ENCODE peak calls at places on chromosomes 6 and 20, in four cellular contexts. M, B, Z and X are unnamed samples.

GRCh38 chr6:46014511-46015118 is 1.0 kb downstream of the CLIC5 start:
- DNase-seq in B (no peak), M (no peak), Z (no peak), X (peak)

GRCh38 chr20:63911171-63911570 is 16.2 kb downstream of the DNAJC5 start:
- DNase-seq in B (no peak), Z (no peak), M (no peak), X (no peak)

GRCh38 chr6:82072771-82073170 is 174.8 kb downstream of the IBTK start:
- DNase-seq in M (no peak), B (no peak), Z (no peak), X (no peak)

GRCh38 chr6:168120390-168121307 is 41.6 kb upstream of the FRMD1 start:
- DNase-seq in M (no peak), Z (no peak), B (no peak), X (no peak)

GRCh38 chr20:57393321-57394086 is 2.3 kb downstream of the RBM38 start:
- DNase-seq in Z (no peak), B (peak), M (peak), X (no peak)

GRCh38 chr20:57856658-57857057 is 146.8 kb upstream of the PMEPA1 start:
- DNase-seq in Z (no peak), M (no peak), B (no peak), X (no peak)

GRCh38 chr6:27776504-27776903 is 135.7 kb downstream of the OR2B2 start:
- DNase-seq in M (no peak), B (no peak), Z (no peak), X (no peak)

GRCh38 chr20:58981564-58982364 is 708 bp downstream of the NELFCD start:
- DNase-seq in M (peak), Z (no peak), B (peak), X (no peak)

GRCh38 chr20:51095755-51096509 is 73.0 kb upstream of the KCNG1 start:
- DNase-seq in M (peak), B (no peak), Z (no peak), X (no peak)

GRCh38 chr6:113856011-113856551 is 1.1 kb upstream of the MARCKS start:
- DNase-seq in B (peak), M (peak), Z (no peak), X (peak)

GRCh38 chr6:22732186-22732970 is 163.0 kb downstream of the HDGFL1 start:
- DNase-seq in B (no peak), Z (no peak), M (no peak), X (no peak)

GRCh38 chr6:43091592-43091991 is 15.5 kb downstream of the PTK7 start:
- DNase-seq in B (no peak), M (no peak), Z (no peak), X (no peak)

GRCh38 chr6:138238368-138238767 is 20.1 kb upstream of the PBOV1 start:
- DNase-seq in Z (no peak), B (no peak), M (no peak), X (no peak)

GRCh38 chr6:23454090-23454998 is 671.7 kb upstream of the NRSN1 start:
- DNase-seq in M (no peak), Z (no peak), B (no peak), X (no peak)

GRCh38 chr20:43849496-43850197 is 65.0 kb upstream of the TOX2 start:
- DNase-seq in M (no peak), B (peak), Z (no peak), X (no peak)

GRCh38 chr20:49424536-49424935 is 57.9 kb downstream of the KCNB1 start:
- DNase-seq in Z (no peak), M (no peak), B (no peak), X (no peak)

GRCh38 chr20:38293490-38294333 is 10.2 kb upstream of the BPI start:
- DNase-seq in Z (no peak), B (no peak), M (no peak), X (no peak)

GRCh38 chr6:30724906-30725667 is 4.9 kb downstream of the TUBB start:
- DNase-seq in Z (no peak), B (no peak), M (no peak), X (no peak)

GRCh38 chr6:145012039-145012662 is 723.2 kb downstream of the EPM2A start:
- DNase-seq in Z (no peak), M (no peak), B (no peak), X (no peak)

GRCh38 chr6:133240511-133241087 is 558 bp upstream of the EYA4 start:
- DNase-seq in M (no peak), B (no peak), Z (no peak), X (peak)

GRCh38 chr6:33297406-33297955 is 1.3 kb downstream of the RGL2 start:
- DNase-seq in M (peak), Z (peak), B (no peak), X (peak)

GRCh38 chr6:109093732-109094131 is 914 bp downstream of the SESN1 start:
- DNase-seq in M (peak), B (no peak), Z (no peak), X (no peak)

GRCh38 chr20:56631990-56632327 is 2.9 kb downstream of the TFAP2C start:
- DNase-seq in B (no peak), M (no peak), Z (no peak), X (no peak)

DNA sequence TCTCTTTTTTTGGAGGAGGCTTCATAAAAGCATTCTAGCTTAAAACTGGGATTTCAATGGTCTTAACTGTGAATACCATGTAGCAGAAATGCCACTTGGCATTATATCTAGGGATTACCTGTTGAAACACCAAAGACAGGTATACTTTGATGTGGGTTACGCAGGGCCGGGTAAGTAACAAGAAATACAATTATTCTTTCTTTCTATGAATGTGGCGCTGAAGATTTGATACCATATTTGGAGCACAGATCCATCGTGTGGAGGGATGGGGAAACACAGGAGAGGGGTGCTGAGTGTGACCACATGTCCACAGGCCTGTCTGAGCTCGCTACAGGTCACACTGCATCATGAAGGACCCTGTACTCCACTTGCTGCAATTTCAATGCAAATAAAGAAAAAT is 257.8 kb downstream of the GMPR start:
- DNase-seq in B (no peak), M (no peak), Z (no peak), X (no peak)
- TF ChIP-seq CTCF in B (no peak), M (no peak), Z (no peak), X (no peak)

DNA sequence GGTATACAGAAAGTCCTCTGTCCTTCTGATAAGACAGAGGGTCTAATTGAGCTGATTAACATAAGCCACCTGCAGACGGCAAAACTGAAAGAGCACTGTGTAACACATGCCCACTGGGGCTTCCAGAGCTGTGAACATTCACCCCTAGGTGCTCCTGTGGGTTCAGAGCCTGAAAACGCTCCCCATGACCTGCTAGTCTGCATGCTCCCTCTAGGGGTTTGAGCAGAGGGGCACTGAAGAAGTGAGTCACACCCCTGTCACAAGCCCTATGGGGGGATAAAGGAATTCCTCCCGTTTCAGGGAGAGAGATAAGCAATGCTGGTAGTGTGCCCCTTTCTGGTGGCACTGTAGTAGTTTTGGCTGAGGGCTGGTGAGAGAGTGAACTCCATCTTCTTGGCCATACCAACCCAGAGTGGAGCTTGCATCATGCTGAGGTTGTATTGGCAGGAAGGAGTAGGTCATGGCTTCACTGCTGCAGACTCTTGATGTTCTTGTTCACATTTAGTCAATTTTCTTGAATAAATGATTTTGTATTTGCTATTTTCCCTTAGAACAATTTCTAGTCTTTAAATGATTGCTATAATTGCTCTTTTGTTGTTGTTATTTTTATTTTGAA is 637.5 kb upstream of the MAN1A1 start:
- DNase-seq in Z (no peak), B (no peak), M (no peak), X (no peak)
- TF ChIP-seq CTCF in Z (no peak), B (no peak), M (no peak), X (no peak)

GRCh38 chr6:36980876-36981619 is 4.9 kb downstream of the MTCH1 start:
- DNase-seq in Z (no peak), M (no peak), B (no peak), X (no peak)
- TF ChIP-seq CTCF in Z (no peak), M (no peak), B (no peak), X (no peak)

GRCh38 chr6:11538049-11538798 is 675 bp downstream of the TMEM170B start:
- DNase-seq in B (peak), Z (peak), M (peak), X (peak)
- TF ChIP-seq CTCF in B (no peak), Z (no peak), M (no peak), X (no peak)

DNA sequence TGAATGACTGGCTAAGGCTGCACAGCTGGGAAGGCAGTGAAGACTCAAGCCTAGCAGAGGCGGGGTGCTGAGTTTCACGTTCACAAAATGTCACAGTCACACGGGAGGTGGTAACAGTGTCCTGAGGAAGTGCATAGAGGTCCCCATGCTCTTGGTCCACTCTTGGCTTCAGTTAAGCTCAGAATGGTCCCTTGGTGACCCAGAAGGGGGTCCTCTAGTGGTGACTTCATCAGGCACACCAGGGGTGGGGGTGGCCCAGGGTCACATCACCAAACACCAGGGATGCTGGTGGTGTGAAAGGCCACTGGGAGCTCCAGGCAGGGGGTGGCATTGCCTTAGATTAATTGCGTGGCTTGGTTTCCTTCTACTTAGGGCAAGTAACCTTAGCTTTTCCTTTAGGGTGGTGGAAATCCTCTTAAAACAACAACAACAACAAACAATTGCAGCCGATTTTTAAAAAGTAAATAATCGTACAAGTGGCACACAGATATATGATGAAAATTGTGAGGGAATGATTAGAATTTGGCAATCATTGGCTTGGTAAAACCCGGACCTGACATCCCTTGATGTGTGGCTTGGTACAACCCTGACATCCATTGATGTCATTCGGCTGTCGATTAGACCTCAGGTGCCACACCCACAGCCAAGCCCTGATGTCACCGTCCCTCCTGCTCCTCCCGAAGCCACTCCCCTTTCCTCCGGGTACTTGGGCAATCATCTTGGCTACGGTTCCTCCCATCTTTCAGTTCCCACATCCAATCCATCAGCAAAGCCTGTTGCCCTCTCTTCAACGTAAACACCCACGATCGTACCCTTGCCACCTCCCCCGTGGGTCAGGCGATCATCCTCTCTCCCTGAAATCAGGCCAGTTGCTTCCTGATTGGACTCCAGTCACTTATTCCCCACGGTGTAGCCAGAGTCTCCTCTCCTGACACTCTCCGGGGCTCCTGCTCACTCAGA is 44.8 kb downstream of the SULF2 start:
- DNase-seq in B (no peak), Z (no peak), M (no peak), X (no peak)
- TF ChIP-seq CTCF in B (no peak), Z (no peak), M (no peak), X (no peak)

GRCh38 chr6:106076139-106076538 is 10.0 kb upstream of the PRDM1 start:
- DNase-seq in M (no peak), Z (no peak), B (no peak), X (no peak)

GRCh38 chr6:106077170-106077569 is 9.0 kb upstream of the PRDM1 start:
- DNase-seq in B (no peak), Z (no peak), M (no peak), X (no peak)

GRCh38 chr6:106069478-106069877 is 16.7 kb upstream of the PRDM1 start:
- DNase-seq in Z (no peak), B (peak), M (no peak), X (no peak)

GRCh38 chr6:106070626-106071025 is 15.5 kb upstream of the PRDM1 start:
- DNase-seq in M (no peak), Z (no peak), B (no peak), X (no peak)

GRCh38 chr6:106072501-106073140 is 13.5 kb upstream of the PRDM1 start:
- DNase-seq in Z (no peak), B (no peak), M (no peak), X (no peak)
- TF ChIP-seq CTCF in Z (no peak), B (no peak), M (no peak), X (no peak)

GRCh38 chr20:48149887-48150286 is 364.6 kb upstream of the SULF2 start:
- DNase-seq in M (no peak), Z (no peak), B (no peak), X (no peak)

GRCh38 chr20:48150568-48150967 is 365.3 kb upstream of the SULF2 start:
- DNase-seq in M (no peak), Z (no peak), B (no peak), X (no peak)

GRCh38 chr20:48147326-48147725 is 362.0 kb upstream of the SULF2 start:
- DNase-seq in Z (no peak), M (no peak), B (no peak), X (no peak)

GRCh38 chr20:48148020-48148419 is 362.7 kb upstream of the SULF2 start:
- DNase-seq in Z (no peak), M (no peak), B (no peak), X (no peak)

DNA sequence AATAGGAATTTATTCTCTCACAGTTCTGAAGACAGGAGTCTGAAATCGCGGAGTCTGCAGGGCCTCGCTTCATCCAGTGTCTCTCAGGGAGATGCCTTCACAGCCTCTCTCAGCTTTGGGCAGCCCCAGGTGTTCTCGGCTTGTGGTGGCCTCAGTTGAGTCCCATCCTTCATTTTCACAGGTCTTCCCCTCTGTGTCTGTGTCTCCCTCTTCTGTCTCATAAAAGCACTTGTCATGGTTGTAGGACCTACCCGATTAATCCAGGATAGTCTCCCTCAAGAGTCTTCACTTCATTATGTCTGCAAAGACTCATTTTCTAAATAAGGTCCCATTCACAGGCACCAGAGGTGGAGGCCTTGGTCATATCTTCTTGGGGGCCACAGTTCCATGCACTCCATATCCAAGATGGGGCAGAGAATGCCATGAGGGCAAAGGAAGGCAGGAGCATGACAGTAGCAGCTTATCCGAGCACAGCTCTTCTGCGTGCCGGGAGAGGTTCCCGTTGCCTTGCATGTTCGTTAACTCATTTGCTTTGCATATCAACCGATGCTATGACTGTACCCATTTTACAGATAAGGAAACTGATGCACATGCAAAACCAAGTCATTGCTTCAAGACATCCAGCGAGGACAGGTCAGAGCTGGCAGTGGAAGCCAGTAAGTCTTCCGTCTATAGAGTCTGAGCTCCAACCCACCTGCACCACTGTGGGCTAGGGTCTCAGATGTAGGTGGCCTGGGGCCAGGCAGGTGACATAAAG is 363.8 kb upstream of the SULF2 start:
- DNase-seq in Z (no peak), M (no peak), B (no peak), X (no peak)
- TF ChIP-seq CTCF in Z (no peak), M (no peak), B (no peak), X (no peak)

GRCh38 chr6:130296854-130297253 is 69.0 kb upstream of the TMEM200A start:
- DNase-seq in Z (no peak), M (no peak), B (no peak), X (no peak)
- TF ChIP-seq CTCF in Z (no peak), M (no peak), B (no peak), X (no peak)

GRCh38 chr20:16124491-16124890 is 448.8 kb downstream of the KIF16B start:
- DNase-seq in B (no peak), M (no peak), Z (no peak), X (no peak)
- TF ChIP-seq CTCF in B (no peak), M (no peak), Z (no peak), X (no peak)

GRCh38 chr20:4088766-4089165 is 73.4 kb upstream of the RNF24 start:
- DNase-seq in B (no peak), M (no peak), Z (no peak), X (no peak)

GRCh38 chr20:4090756-4091331 is 75.5 kb upstream of the RNF24 start:
- DNase-seq in Z (no peak), B (no peak), M (no peak), X (no peak)

GRCh38 chr20:4091332-4092135 is 76.2 kb upstream of the RNF24 start:
- DNase-seq in M (peak), Z (no peak), B (peak), X (peak)

GRCh38 chr20:4095639-4096038 is 80.3 kb upstream of the RNF24 start:
- DNase-seq in Z (no peak), M (no peak), B (no peak), X (no peak)

DNA sequence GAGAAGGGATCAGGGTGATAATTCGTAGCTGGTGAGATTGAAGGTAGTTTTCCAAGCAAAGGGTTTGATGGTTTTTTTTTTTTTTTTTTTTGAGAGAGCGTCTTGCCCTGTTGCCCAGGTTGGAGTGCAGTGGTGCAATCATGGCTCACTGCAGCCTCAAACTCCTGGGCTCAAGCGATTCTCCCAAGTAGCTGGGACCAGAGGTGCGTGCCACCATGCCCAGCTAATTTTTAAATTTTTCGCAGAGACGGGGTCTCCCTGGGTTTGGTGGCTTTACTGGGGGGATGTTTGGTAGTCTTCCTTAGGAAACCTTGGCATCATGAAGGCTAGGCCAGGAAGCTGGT is 76.8 kb upstream of the RNF24 start:
- DNase-seq in Z (no peak), B (no peak), M (no peak), X (no peak)
- TF ChIP-seq CTCF in Z (no peak), B (no peak), M (peak), X (no peak)